ENCODE peak calls at places on chromosomes 12 and 14, in six cellular contexts. U, E, T, V, A and O are unnamed samples.

GRCh38 chr14:69713976-69714716 is 52.8 kb upstream of the SRSF5 start:
- DNase-seq in V (no peak), A (no peak), E (no peak), U (no peak), T (no peak), O (no peak)

GRCh38 chr12:43826681-43827458 is 9.0 kb upstream of the TMEM117 start:
- DNase-seq in A (no peak), T (no peak), U (no peak), V (no peak), E (no peak), O (no peak)

GRCh38 chr12:69388371-69388770 is 28.8 kb downstream of the YEATS4 start:
- DNase-seq in T (no peak), A (no peak), V (peak), E (no peak), U (no peak), O (no peak)

GRCh38 chr12:121809712-121810116 is 5.9 kb downstream of the SETD1B start:
- DNase-seq in E (peak), A (no peak), T (no peak), V (no peak), U (no peak), O (no peak)

GRCh38 chr12:97404549-97404948 is 58.1 kb upstream of the RMST start:
- DNase-seq in A (peak), V (peak), T (no peak), U (peak), E (peak), O (no peak)

GRCh38 chr14:96001866-96002510 is 37.2 kb upstream of the C14orf132 start:
- DNase-seq in E (no peak), T (no peak), V (peak), U (no peak), A (no peak), O (no peak)

GRCh38 chr12:16602412-16602811 is 3.5 kb downstream of the LMO3 start:
- DNase-seq in U (no peak), A (no peak), T (no peak), E (no peak), V (no peak), O (no peak)

GRCh38 chr12:79317184-79317847 is 373.4 kb downstream of the PAWR start:
- DNase-seq in A (no peak), V (no peak), T (no peak), U (no peak), E (peak), O (no peak)

GRCh38 chr14:29521526-29522137 is 406.0 kb downstream of the PRKD1 start:
- DNase-seq in T (no peak), V (no peak), A (peak), U (no peak), E (no peak), O (no peak)

GRCh38 chr12:113136990-113137511 is 1.5 kb upstream of the RASAL1 start:
- DNase-seq in U (no peak), V (no peak), T (no peak), E (peak), A (no peak), O (no peak)

GRCh38 chr12:75446857-75447256 is 33.7 kb upstream of the GLIPR1 start:
- DNase-seq in E (no peak), T (no peak), A (no peak), V (peak), U (no peak), O (no peak)